ENCODE peak calls at places on chromosomes 5 and 9, in eight cellular contexts. One of them, this sample, is unnamed. For H3K36me3, the result is how much of the 10 kb centered on the place peaks cover.

GRCh38 chr5:28344803-28345433 is 1306.5 kb upstream of the CDH9 start:
- DNase-seq in endodermal cell: peak
- DNase-seq in cardiac muscle cell: peak
- DNase-seq in H7: peak
- DNase-seq in BE2C: peak
- DNase-seq in bronchial epithelial cell: peak
- DNase-seq in left ventricle myocardium inferior: no peak
- DNase-seq in uterus: no peak
- DNase-seq in this sample: no peak

GRCh38 chr9:70418822-70419545 is 4.5 kb upstream of the KLF9 start:
- DNase-seq in H7: peak
- DNase-seq in left ventricle myocardium inferior: peak
- DNase-seq in BE2C: peak
- DNase-seq in uterus: peak
- DNase-seq in cardiac muscle cell: peak
- DNase-seq in endodermal cell: peak
- DNase-seq in bronchial epithelial cell: peak
- DNase-seq in this sample: peak

GRCh38 chr9:18748106-18748719 is 274.3 kb downstream of the ADAMTSL1 start:
- DNase-seq in cardiac muscle cell: peak
- DNase-seq in BE2C: no peak
- DNase-seq in uterus: no peak
- DNase-seq in left ventricle myocardium inferior: no peak
- DNase-seq in endodermal cell: no peak
- DNase-seq in bronchial epithelial cell: no peak
- DNase-seq in H7: no peak
- DNase-seq in this sample: no peak

GRCh38 chr5:81850932-81851331 is 100.0 kb upstream of the SSBP2 start:
- DNase-seq in BE2C: no peak
- DNase-seq in bronchial epithelial cell: no peak
- DNase-seq in H7: no peak
- DNase-seq in left ventricle myocardium inferior: no peak
- DNase-seq in cardiac muscle cell: no peak
- DNase-seq in uterus: no peak
- DNase-seq in endodermal cell: no peak
- DNase-seq in this sample: no peak

GRCh38 chr9:17422994-17423680 is 155.7 kb upstream of the SH3GL2 start:
- DNase-seq in H7: no peak
- DNase-seq in uterus: no peak
- DNase-seq in cardiac muscle cell: peak
- DNase-seq in left ventricle myocardium inferior: no peak
- DNase-seq in BE2C: no peak
- DNase-seq in bronchial epithelial cell: no peak
- DNase-seq in endodermal cell: no peak
- DNase-seq in this sample: peak

GRCh38 chr5:102341918-102342317 is 45.8 kb upstream of the SLCO4C1 start:
- DNase-seq in cardiac muscle cell: no peak
- DNase-seq in uterus: no peak
- DNase-seq in BE2C: no peak
- DNase-seq in left ventricle myocardium inferior: no peak
- DNase-seq in bronchial epithelial cell: no peak
- DNase-seq in H7: no peak
- DNase-seq in endodermal cell: no peak
- DNase-seq in this sample: no peak

GRCh38 chr9:8764041-8764440 is 964.5 kb upstream of the DMAC1 start:
- DNase-seq in left ventricle myocardium inferior: no peak
- DNase-seq in bronchial epithelial cell: peak
- DNase-seq in uterus: no peak
- DNase-seq in H7: no peak
- DNase-seq in BE2C: no peak
- DNase-seq in cardiac muscle cell: peak
- DNase-seq in endodermal cell: no peak
- DNase-seq in this sample: no peak

GRCh38 chr5:16666861-16667481 is 50.2 kb upstream of the RETREG1 start:
- DNase-seq in bronchial epithelial cell: no peak
- DNase-seq in uterus: no peak
- DNase-seq in endodermal cell: peak
- DNase-seq in BE2C: peak
- DNase-seq in cardiac muscle cell: peak
- DNase-seq in H7: peak
- DNase-seq in left ventricle myocardium inferior: peak
- DNase-seq in this sample: no peak

GRCh38 chr9:138050472-138051330 is 173.1 kb downstream of the CACNA1B start:
- DNase-seq in H7: peak
- DNase-seq in left ventricle myocardium inferior: no peak
- DNase-seq in cardiac muscle cell: no peak
- DNase-seq in uterus: no peak
- DNase-seq in BE2C: no peak
- DNase-seq in bronchial epithelial cell: no peak
- DNase-seq in endodermal cell: peak
- DNase-seq in this sample: no peak
- H3K36me3 ChIP-seq in H7: under half
- H3K36me3 ChIP-seq in left ventricle myocardium inferior: under half
- H3K36me3 ChIP-seq in cardiac muscle cell: under half
- H3K36me3 ChIP-seq in uterus: under half
- H3K36me3 ChIP-seq in BE2C: under half
- H3K36me3 ChIP-seq in bronchial epithelial cell: under half
- H3K36me3 ChIP-seq in endodermal cell: under half
- H3K36me3 ChIP-seq in this sample: under half

DNA sequence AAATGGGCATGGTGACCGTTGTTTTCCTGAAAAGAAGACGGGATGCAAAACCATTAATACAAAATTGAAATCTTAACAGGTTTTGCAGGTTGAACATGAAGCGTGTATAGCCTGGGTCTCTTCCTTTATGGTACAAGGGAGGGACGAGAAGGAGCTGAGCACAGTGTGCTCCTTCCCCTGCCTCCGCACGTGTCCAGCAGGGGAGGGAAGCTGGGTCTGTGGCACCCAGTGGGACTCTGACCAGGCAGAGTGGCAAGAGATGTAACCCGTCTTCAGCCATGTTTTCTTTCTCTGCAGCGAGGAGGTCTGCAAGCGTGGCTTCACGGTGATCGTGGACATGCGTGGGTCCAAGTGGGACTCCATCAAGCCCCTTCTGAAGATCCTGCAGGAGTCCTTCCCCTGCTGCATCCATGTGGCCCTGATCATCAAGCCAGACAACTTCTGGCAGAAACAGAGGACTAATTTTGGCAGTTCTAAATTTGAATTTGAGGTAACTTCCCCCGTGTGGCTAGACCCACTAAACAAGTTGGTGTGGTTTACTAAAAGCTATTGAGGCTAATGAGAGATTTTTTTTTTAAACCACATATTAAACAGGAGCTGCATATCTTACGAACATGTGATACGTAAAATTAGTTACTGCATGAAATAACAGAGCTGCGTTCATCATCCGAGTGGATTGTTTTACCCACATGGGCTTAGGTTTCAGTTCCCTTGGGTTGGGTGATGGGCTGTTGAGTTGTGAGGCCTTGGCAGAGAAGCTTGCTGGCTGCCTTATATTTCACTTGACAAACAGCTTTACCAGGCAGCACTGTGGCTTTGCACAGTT is 143.6 kb downstream of the TRIO start:
- DNase-seq in cardiac muscle cell: no peak
- DNase-seq in left ventricle myocardium inferior: no peak
- DNase-seq in uterus: no peak
- DNase-seq in H7: no peak
- DNase-seq in endodermal cell: no peak
- DNase-seq in bronchial epithelial cell: no peak
- DNase-seq in BE2C: no peak
- DNase-seq in this sample: no peak
- H3K36me3 ChIP-seq in cardiac muscle cell: under half
- H3K36me3 ChIP-seq in left ventricle myocardium inferior: under half
- H3K36me3 ChIP-seq in uterus: under half
- H3K36me3 ChIP-seq in H7: under half
- H3K36me3 ChIP-seq in endodermal cell: under half
- H3K36me3 ChIP-seq in bronchial epithelial cell: under half
- H3K36me3 ChIP-seq in BE2C: under half
- H3K36me3 ChIP-seq in this sample: under half

GRCh38 chr5:74725331-74725730 is 40.3 kb downstream of the HEXB start:
- DNase-seq in BE2C: no peak
- DNase-seq in cardiac muscle cell: no peak
- DNase-seq in H7: no peak
- DNase-seq in endodermal cell: no peak
- DNase-seq in bronchial epithelial cell: no peak
- DNase-seq in uterus: no peak
- DNase-seq in left ventricle myocardium inferior: no peak
- DNase-seq in this sample: no peak

DNA sequence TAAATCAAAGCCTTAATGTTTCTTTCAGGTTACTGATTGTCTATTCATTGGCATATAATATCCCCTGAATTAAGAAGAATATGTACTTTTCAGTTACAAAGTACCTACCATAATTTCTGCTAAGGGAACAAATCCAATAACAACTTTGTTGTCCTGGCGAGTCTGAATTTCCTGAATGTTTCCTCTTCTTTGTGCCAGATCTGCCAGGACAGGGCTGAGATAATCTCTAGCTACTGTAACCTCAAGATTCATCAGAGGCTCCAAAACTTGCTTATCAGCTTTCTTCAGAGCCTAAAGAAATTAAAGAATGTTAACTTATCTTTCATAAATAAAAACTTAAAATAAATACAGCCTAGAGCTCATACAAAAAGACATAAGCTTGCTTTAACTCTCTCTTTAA is 37.2 kb downstream of the HEXB start:
- DNase-seq in BE2C: no peak
- DNase-seq in H7: no peak
- DNase-seq in left ventricle myocardium inferior: no peak
- DNase-seq in cardiac muscle cell: no peak
- DNase-seq in bronchial epithelial cell: no peak
- DNase-seq in endodermal cell: no peak
- DNase-seq in uterus: no peak
- DNase-seq in this sample: no peak
- H3K36me3 ChIP-seq in BE2C: under half
- H3K36me3 ChIP-seq in H7: under half
- H3K36me3 ChIP-seq in left ventricle myocardium inferior: half or more
- H3K36me3 ChIP-seq in cardiac muscle cell: under half
- H3K36me3 ChIP-seq in bronchial epithelial cell: under half
- H3K36me3 ChIP-seq in endodermal cell: half or more
- H3K36me3 ChIP-seq in uterus: under half
- H3K36me3 ChIP-seq in this sample: half or more

DNA sequence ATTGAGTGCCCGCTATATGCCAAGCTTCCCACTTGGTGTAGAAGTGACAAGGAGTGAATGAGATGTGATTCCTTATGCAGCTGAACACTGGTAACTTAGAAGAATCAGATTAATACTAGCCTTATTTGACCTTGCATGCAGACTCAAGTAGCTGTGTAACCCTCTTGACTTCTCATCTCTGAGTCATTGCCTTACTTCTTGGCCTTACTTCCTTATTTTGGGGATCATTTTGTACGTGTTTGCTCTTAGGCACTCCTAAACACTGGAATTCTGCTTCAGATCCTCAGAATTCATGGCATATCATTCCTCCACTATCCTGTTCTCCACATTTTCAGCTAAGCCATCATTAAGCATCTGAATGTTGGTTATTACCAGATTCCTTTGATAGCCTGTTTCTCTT is 948.9 kb upstream of the ARRDC3 start:
- DNase-seq in endodermal cell: no peak
- DNase-seq in cardiac muscle cell: no peak
- DNase-seq in bronchial epithelial cell: peak
- DNase-seq in uterus: no peak
- DNase-seq in left ventricle myocardium inferior: no peak
- DNase-seq in BE2C: no peak
- DNase-seq in H7: no peak
- DNase-seq in this sample: no peak
- H3K36me3 ChIP-seq in endodermal cell: under half
- H3K36me3 ChIP-seq in cardiac muscle cell: under half
- H3K36me3 ChIP-seq in bronchial epithelial cell: under half
- H3K36me3 ChIP-seq in uterus: under half
- H3K36me3 ChIP-seq in left ventricle myocardium inferior: under half
- H3K36me3 ChIP-seq in BE2C: under half
- H3K36me3 ChIP-seq in H7: under half
- H3K36me3 ChIP-seq in this sample: under half

GRCh38 chr9:127345566-127345965 is 51.4 kb upstream of the SLC2A8 start:
- DNase-seq in H7: no peak
- DNase-seq in cardiac muscle cell: no peak
- DNase-seq in uterus: no peak
- DNase-seq in bronchial epithelial cell: no peak
- DNase-seq in BE2C: no peak
- DNase-seq in left ventricle myocardium inferior: no peak
- DNase-seq in endodermal cell: no peak
- DNase-seq in this sample: no peak

GRCh38 chr9:127349483-127350127 is 47.4 kb upstream of the SLC2A8 start:
- DNase-seq in bronchial epithelial cell: no peak
- DNase-seq in cardiac muscle cell: no peak
- DNase-seq in endodermal cell: no peak
- DNase-seq in uterus: no peak
- DNase-seq in left ventricle myocardium inferior: no peak
- DNase-seq in H7: no peak
- DNase-seq in BE2C: no peak
- DNase-seq in this sample: no peak

GRCh38 chr9:127344373-127344995 is 52.5 kb upstream of the SLC2A8 start:
- DNase-seq in uterus: no peak
- DNase-seq in endodermal cell: no peak
- DNase-seq in BE2C: no peak
- DNase-seq in H7: no peak
- DNase-seq in left ventricle myocardium inferior: no peak
- DNase-seq in cardiac muscle cell: no peak
- DNase-seq in bronchial epithelial cell: no peak
- DNase-seq in this sample: no peak

GRCh38 chr9:127347831-127348699 is 48.9 kb upstream of the SLC2A8 start:
- DNase-seq in endodermal cell: no peak
- DNase-seq in bronchial epithelial cell: peak
- DNase-seq in H7: no peak
- DNase-seq in BE2C: peak
- DNase-seq in cardiac muscle cell: peak
- DNase-seq in left ventricle myocardium inferior: no peak
- DNase-seq in uterus: no peak
- DNase-seq in this sample: no peak

DNA sequence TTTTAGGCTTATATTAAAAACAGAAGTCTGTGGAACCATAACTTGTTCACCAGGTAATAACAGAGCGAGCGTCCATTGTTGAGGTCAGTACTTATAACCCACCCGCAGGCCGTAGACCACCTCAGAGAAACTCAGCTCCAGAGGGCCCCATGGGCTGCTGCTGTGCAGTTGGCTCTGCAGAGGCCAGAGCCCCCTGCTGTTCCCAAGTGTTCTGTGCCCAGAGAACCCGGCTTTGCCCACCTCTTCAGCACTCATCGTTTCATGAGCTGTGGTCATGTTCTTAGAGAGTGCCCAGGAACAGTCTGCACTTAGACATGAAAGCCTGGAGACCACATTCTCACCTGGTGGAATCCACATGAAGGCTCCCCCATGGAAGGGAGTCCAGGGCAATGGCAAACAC is 50.4 kb upstream of the SLC2A8 start:
- DNase-seq in BE2C: peak
- DNase-seq in endodermal cell: no peak
- DNase-seq in uterus: no peak
- DNase-seq in bronchial epithelial cell: no peak
- DNase-seq in left ventricle myocardium inferior: no peak
- DNase-seq in cardiac muscle cell: no peak
- DNase-seq in H7: no peak
- DNase-seq in this sample: no peak
- H3K36me3 ChIP-seq in BE2C: under half
- H3K36me3 ChIP-seq in endodermal cell: under half
- H3K36me3 ChIP-seq in uterus: under half
- H3K36me3 ChIP-seq in bronchial epithelial cell: under half
- H3K36me3 ChIP-seq in left ventricle myocardium inferior: under half
- H3K36me3 ChIP-seq in cardiac muscle cell: under half
- H3K36me3 ChIP-seq in H7: under half
- H3K36me3 ChIP-seq in this sample: under half

This sample was measured in lower lobe of right lung.